ENCODE peak calls at places on chromosomes 3 and 15, in seven cellular contexts. W, U, T, A, B, R and S are unnamed samples.

GRCh38 chr15:63940956-63941620 is 105.2 kb downstream of the DAPK2 start:
- DNase-seq in W (peak), U (no peak), T (no peak), A (no peak), B (peak), R (no peak), S (no peak)

GRCh38 chr3:126538316-126538715 is 14.4 kb downstream of the CHST13 start:
- DNase-seq in W (no peak), U (peak), T (no peak), A (peak), B (no peak), R (no peak), S (peak)

GRCh38 chr3:134372405-134373277 is 1.6 kb downstream of the AMOTL2 start:
- DNase-seq in W (no peak), U (no peak), T (no peak), A (no peak), B (no peak), R (no peak), S (peak)

GRCh38 chr3:188468672-188469071 is 314.7 kb downstream of the LPP start:
- DNase-seq in W (no peak), U (peak), T (no peak), A (no peak), B (no peak), R (no peak), S (no peak)

GRCh38 chr3:98532709-98533571 is 1.2 kb downstream of the GPR15 start:
- DNase-seq in W (no peak), U (no peak), T (no peak), A (no peak), B (no peak), R (no peak), S (no peak)

GRCh38 chr15:41622901-41623300 is 37.3 kb upstream of the MGA start:
- DNase-seq in W (no peak), U (no peak), T (no peak), A (no peak), B (no peak), R (no peak), S (no peak)

GRCh38 chr3:129942296-129942695 is 32.2 kb upstream of the TRH start:
- DNase-seq in W (peak), U (peak), T (peak), A (peak), B (no peak), R (peak), S (peak)

GRCh38 chr3:122679085-122679466 is 1.6 kb upstream of the PARP14 start:
- DNase-seq in W (peak), U (peak), T (peak), A (peak), B (peak), R (peak), S (peak)

GRCh38 chr3:174767853-174768382 is 91.2 kb upstream of the NAALADL2 start:
- DNase-seq in W (no peak), U (no peak), T (no peak), A (no peak), B (no peak), R (no peak), S (no peak)

GRCh38 chr15:98160236-98160635 is 199.7 kb downstream of the ARRDC4 start:
- DNase-seq in W (no peak), U (no peak), T (no peak), A (no peak), B (peak), R (no peak), S (no peak)

GRCh38 chr15:84790676-84791075 is 26.5 kb upstream of the ALPK3 start:
- DNase-seq in W (no peak), U (no peak), T (no peak), A (no peak), B (no peak), R (no peak), S (no peak)

GRCh38 chr15:38201714-38202113 is 50.9 kb upstream of the SPRED1 start:
- DNase-seq in W (no peak), U (no peak), T (no peak), A (no peak), B (no peak), R (no peak), S (no peak)

GRCh38 chr15:78429477-78429876 is 8.5 kb upstream of the IREB2 start:
- DNase-seq in W (no peak), U (peak), T (no peak), A (peak), B (no peak), R (no peak), S (no peak)
- TF ChIP-seq POLR2AphosphoS5 in W (no peak), U (no peak), T (no peak), A (no peak), B (no peak), R (no peak), S (no peak)

DNA sequence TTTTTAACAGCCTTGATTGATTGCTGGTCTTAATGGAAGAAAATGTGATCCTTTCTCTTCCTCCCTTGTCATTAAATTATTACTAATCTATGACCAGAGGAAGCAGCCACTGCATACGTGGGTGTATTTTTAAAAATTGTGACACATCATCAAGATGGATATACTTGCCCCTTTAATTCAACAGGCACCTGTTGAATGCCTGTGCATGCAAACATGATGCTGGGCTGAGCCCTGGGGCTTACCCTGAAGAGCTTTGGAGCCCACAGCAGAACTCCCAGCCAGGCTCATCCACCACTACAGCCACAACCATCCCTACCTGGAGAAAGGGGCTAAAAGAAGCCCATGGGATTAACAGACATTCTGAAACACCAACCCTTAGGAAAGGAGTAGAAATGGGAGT is 297.2 kb upstream of the CTDSPL start:
- DNase-seq in W (no peak), U (no peak), T (no peak), A (no peak), B (no peak), R (no peak), S (no peak)
- H3K4me3 ChIP-seq in W (no peak), U (no peak), T (no peak), A (no peak), B (no peak), R (no peak), S (no peak)

GRCh38 chr15:73633111-73633990 is at the start of gene NPTN:
- DNase-seq in W (peak), U (peak), T (peak), A (peak), B (peak), R (peak), S (peak)
- TF ChIP-seq CTCF in W (peak), U (no peak), T (no peak), A (no peak), B (no peak), R (peak), S (no peak)

DNA sequence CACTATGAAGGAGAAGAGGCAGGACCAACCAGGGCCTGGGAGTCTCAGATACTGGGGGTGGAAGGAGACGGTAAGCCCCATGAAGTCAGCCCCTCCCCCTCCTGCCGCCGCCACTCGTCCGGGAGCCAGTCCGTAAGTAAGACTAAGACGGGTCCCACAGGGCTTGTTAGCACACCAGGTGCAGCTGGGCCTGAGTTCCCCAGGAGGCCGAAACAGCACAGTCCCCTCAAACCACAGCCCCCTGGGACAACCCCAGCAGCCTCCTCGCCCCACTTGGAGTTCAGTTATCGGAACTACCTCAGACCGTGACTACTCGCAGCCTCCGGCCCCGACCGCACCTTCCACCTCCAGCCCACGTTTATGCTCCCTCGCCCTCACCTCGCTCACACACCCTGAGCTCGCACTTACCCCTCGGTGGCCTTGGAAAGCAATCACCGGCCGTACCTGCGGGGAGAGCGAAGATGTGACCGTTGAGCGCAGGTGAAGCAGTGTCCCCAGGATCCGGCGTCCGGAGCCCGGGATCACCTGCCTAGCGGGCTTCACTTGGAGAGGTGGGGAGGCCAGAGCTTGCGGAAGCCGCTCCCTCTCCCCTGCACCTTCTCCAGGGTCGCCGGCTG is 557 bp downstream of the ELL3 start:
- DNase-seq in W (no peak), U (peak), T (no peak), A (no peak), B (no peak), R (peak), S (peak)
- TF ChIP-seq POLR2AphosphoS5 in W (no peak), U (no peak), T (no peak), A (no peak), B (no peak), R (peak), S (peak)

GRCh38 chr3:21859124-21859781 is 108.2 kb upstream of the ZNF385D start:
- DNase-seq in W (no peak), U (no peak), T (no peak), A (no peak), B (no peak), R (peak), S (no peak)
- H3K4me3 ChIP-seq in W (no peak), U (no peak), T (no peak), A (no peak), B (no peak), R (no peak), S (no peak)

GRCh38 chr3:160225181-160226025 is at the start of gene C3orf80:
- DNase-seq in W (peak), U (peak), T (peak), A (no peak), B (no peak), R (peak), S (peak)
- TF ChIP-seq CTCF in W (peak), U (no peak), T (no peak), A (no peak), B (peak), R (peak), S (no peak)

GRCh38 chr3:132210476-132211346 is 106.5 kb upstream of the ACP3 start:
- DNase-seq in W (peak), U (peak), T (peak), A (no peak), B (no peak), R (peak), S (no peak)
- TF ChIP-seq POLR2AphosphoS5 in W (no peak), U (no peak), T (no peak), A (no peak), B (no peak), R (no peak), S (no peak)

GRCh38 chr3:24829011-24829581 is 334.4 kb upstream of the THRB start:
- DNase-seq in W (peak), U (peak), T (no peak), A (no peak), B (no peak), R (peak), S (peak)
- H3K4me3 ChIP-seq in W (no peak), U (peak), T (no peak), A (peak), B (peak), R (peak), S (peak)